ENCODE peak calls at places on chromosomes 4 and X, in four cellular contexts. One of them, this sample, is unnamed.

GRCh38 chr4:167838686-167839085 is 253.7 kb upstream of the ANXA10 start:
- DNase-seq in BJ: no peak
- DNase-seq in suprapubic skin: no peak
- DNase-seq in PC-9: no peak
- DNase-seq in this sample: no peak

GRCh38 chr4:160175064-160175643 is 1072.3 kb downstream of the RAPGEF2 start:
- DNase-seq in BJ: no peak
- DNase-seq in suprapubic skin: no peak
- DNase-seq in PC-9: no peak
- DNase-seq in this sample: no peak

GRCh38 chr4:102263024-102263787 is 82.1 kb downstream of the SLC39A8 start:
- DNase-seq in BJ: no peak
- DNase-seq in suprapubic skin: no peak
- DNase-seq in PC-9: peak
- DNase-seq in this sample: peak

GRCh38 chr4:147747787-147748454 is 16.0 kb downstream of the ARHGAP10 start:
- DNase-seq in BJ: no peak
- DNase-seq in suprapubic skin: no peak
- DNase-seq in PC-9: no peak
- DNase-seq in this sample: no peak

GRCh38 chr4:95466791-95467190 is 82.0 kb downstream of the UNC5C start:
- DNase-seq in BJ: no peak
- DNase-seq in suprapubic skin: no peak
- DNase-seq in PC-9: no peak
- DNase-seq in this sample: no peak

GRCh38 chr4:1708581-1708980 is 3.5 kb downstream of the SLBP start:
- DNase-seq in BJ: no peak
- DNase-seq in suprapubic skin: no peak
- DNase-seq in PC-9: no peak
- DNase-seq in this sample: no peak

GRCh38 chrX:136780738-136781137 is at the start of gene ARHGEF6:
- DNase-seq in BJ: no peak
- DNase-seq in suprapubic skin: no peak
- DNase-seq in PC-9: no peak
- DNase-seq in this sample: no peak

GRCh38 chrX:110036162-110037033 is 33.5 kb downstream of the TMEM164 start:
- DNase-seq in BJ: no peak
- DNase-seq in suprapubic skin: no peak
- DNase-seq in PC-9: no peak
- DNase-seq in this sample: no peak

GRCh38 chr4:153265311-153266047 is 61.2 kb downstream of the TRIM2 start:
- DNase-seq in BJ: no peak
- DNase-seq in suprapubic skin: no peak
- DNase-seq in PC-9: no peak
- DNase-seq in this sample: no peak

GRCh38 chr4:174080361-174080760 is 203.1 kb downstream of the FBXO8 start:
- DNase-seq in BJ: no peak
- DNase-seq in suprapubic skin: no peak
- DNase-seq in PC-9: no peak
- DNase-seq in this sample: no peak

GRCh38 chr4:141636771-141637460 is 533 bp downstream of the IL15 start:
- DNase-seq in BJ: no peak
- DNase-seq in suprapubic skin: no peak
- DNase-seq in PC-9: peak
- DNase-seq in this sample: peak

GRCh38 chr4:86043755-86044592 is 315.9 kb downstream of the MAPK10 start:
- DNase-seq in BJ: no peak
- DNase-seq in suprapubic skin: no peak
- DNase-seq in PC-9: no peak
- DNase-seq in this sample: no peak

GRCh38 chr4:85478576-85478975 is 3.6 kb downstream of the ARHGAP24 start:
- DNase-seq in BJ: no peak
- DNase-seq in suprapubic skin: no peak
- DNase-seq in PC-9: no peak
- DNase-seq in this sample: no peak

GRCh38 chr4:89204624-89205023 is 93.3 kb downstream of the TIGD2 start:
- DNase-seq in BJ: no peak
- DNase-seq in suprapubic skin: no peak
- DNase-seq in PC-9: no peak
- DNase-seq in this sample: no peak

GRCh38 chr4:174318829-174319764 is 35.4 kb downstream of the CEP44 start:
- DNase-seq in BJ: no peak
- DNase-seq in suprapubic skin: no peak
- DNase-seq in PC-9: no peak
- DNase-seq in this sample: no peak

GRCh38 chr4:7571736-7572135 is 137.0 kb upstream of the PSAPL1 start:
- DNase-seq in BJ: no peak
- DNase-seq in suprapubic skin: no peak
- DNase-seq in PC-9: no peak
- DNase-seq in this sample: no peak

GRCh38 chr4:151329217-151330007 is 4.0 kb upstream of the SH3D19 start:
- DNase-seq in BJ: no peak
- DNase-seq in suprapubic skin: no peak
- DNase-seq in PC-9: no peak
- DNase-seq in this sample: no peak

GRCh38 chr4:2457481-2458295 is 11.2 kb upstream of the RNF4 start:
- DNase-seq in BJ: no peak
- DNase-seq in suprapubic skin: no peak
- DNase-seq in PC-9: peak
- DNase-seq in this sample: no peak

GRCh38 chr4:10168151-10168550 is 51.6 kb upstream of the WDR1 start:
- DNase-seq in BJ: no peak
- DNase-seq in suprapubic skin: no peak
- DNase-seq in PC-9: no peak
- DNase-seq in this sample: no peak

GRCh38 chrX:76555816-76556215 is 128.3 kb downstream of the MAGEE1 start:
- DNase-seq in BJ: no peak
- DNase-seq in suprapubic skin: no peak
- DNase-seq in PC-9: peak
- DNase-seq in this sample: no peak

GRCh38 chr4:109703664-109704351 is 563 bp upstream of the CASP6 start:
- DNase-seq in BJ: no peak
- DNase-seq in suprapubic skin: no peak
- DNase-seq in PC-9: no peak
- DNase-seq in this sample: no peak

GRCh38 chr4:63937961-63938360 is 471.3 kb downstream of the TECRL start:
- DNase-seq in BJ: no peak
- DNase-seq in suprapubic skin: no peak
- DNase-seq in PC-9: no peak
- DNase-seq in this sample: no peak

GRCh38 chrX:68807818-68808217 is 21.0 kb upstream of the EFNB1 start:
- DNase-seq in BJ: no peak
- DNase-seq in suprapubic skin: no peak
- DNase-seq in PC-9: peak
- DNase-seq in this sample: no peak

GRCh38 chr4:53354012-53354722 is 11.7 kb downstream of the SCFD2 start:
- DNase-seq in BJ: no peak
- DNase-seq in suprapubic skin: no peak
- DNase-seq in PC-9: no peak
- DNase-seq in this sample: no peak

GRCh38 chr4:163367651-163368050 is 24.0 kb downstream of the NPY5R start:
- DNase-seq in BJ: no peak
- DNase-seq in suprapubic skin: no peak
- DNase-seq in PC-9: no peak
- DNase-seq in this sample: no peak

GRCh38 chr4:99390060-99390459 is 37.5 kb upstream of the ADH1C start:
- DNase-seq in BJ: no peak
- DNase-seq in suprapubic skin: no peak
- DNase-seq in PC-9: no peak
- DNase-seq in this sample: no peak

GRCh38 chrX:100263650-100264049 is 146.4 kb downstream of the PCDH19 start:
- DNase-seq in BJ: no peak
- DNase-seq in suprapubic skin: no peak
- DNase-seq in PC-9: no peak
- DNase-seq in this sample: no peak

GRCh38 chrX:12228862-12229261 is 90.6 kb downstream of the FRMPD4 start:
- DNase-seq in BJ: no peak
- DNase-seq in suprapubic skin: no peak
- DNase-seq in PC-9: no peak
- DNase-seq in this sample: no peak

GRCh38 chrX:85244411-85245210 is 820 bp downstream of the ZNF711 start:
- DNase-seq in BJ: no peak
- DNase-seq in suprapubic skin: no peak
- DNase-seq in PC-9: no peak
- DNase-seq in this sample: no peak

GRCh38 chr4:177005801-177006230 is 213.1 kb upstream of the VEGFC start:
- DNase-seq in BJ: peak
- DNase-seq in suprapubic skin: no peak
- DNase-seq in PC-9: peak
- DNase-seq in this sample: no peak

GRCh38 chr4:169058312-169058711 is 48.3 kb upstream of the CBR4 start:
- DNase-seq in BJ: no peak
- DNase-seq in suprapubic skin: no peak
- DNase-seq in PC-9: no peak
- DNase-seq in this sample: no peak

DNA sequence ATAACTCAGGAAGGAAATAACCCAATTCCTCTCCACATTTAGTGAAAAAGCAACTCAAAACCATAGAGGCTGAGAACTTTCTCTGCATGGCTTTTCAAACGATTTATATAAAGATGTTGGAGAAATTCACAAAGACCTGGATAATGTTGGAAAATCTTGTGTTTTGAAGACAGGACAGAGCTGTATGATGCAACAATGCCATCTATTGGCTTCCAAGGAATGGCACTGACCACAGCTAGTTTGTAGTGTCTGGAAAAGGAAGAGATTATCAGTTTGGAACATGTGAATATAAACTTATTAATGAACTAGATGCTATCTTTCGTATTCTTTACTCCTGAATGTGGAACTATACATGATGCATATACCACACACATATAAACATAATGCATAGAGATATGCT is 503.6 kb downstream of the IL1RAPL1 start:
- DNase-seq in BJ: no peak
- DNase-seq in suprapubic skin: no peak
- DNase-seq in PC-9: no peak
- DNase-seq in this sample: no peak
- TF ChIP-seq CTCF in BJ: peak
- TF ChIP-seq CTCF in suprapubic skin: no peak
- TF ChIP-seq CTCF in PC-9: no peak
- TF ChIP-seq CTCF in this sample: peak

DNA sequence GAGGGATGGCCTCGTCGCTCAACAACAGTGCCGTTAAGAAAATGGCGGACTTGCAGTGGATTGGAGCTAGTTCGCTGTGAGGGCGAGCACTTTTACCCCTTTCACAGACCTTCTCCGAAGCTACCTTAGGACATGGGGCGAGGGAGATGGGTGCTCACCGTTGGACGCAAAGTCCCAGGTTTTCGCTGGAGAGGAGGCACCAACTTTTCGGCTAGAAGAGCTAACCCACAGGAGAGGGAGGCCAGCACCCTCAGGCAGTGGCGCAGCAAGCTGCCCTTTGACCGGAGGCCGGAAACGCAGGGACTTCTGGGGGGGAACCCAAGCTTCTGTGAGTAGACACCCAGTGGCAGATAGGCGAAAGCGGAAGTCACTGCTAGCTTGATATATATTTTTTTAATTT is 93.1 kb upstream of the IL13RA1 start:
- DNase-seq in BJ: no peak
- DNase-seq in suprapubic skin: no peak
- DNase-seq in PC-9: no peak
- DNase-seq in this sample: no peak
- TF ChIP-seq CTCF in BJ: no peak
- TF ChIP-seq CTCF in suprapubic skin: no peak
- TF ChIP-seq CTCF in PC-9: no peak
- TF ChIP-seq CTCF in this sample: no peak

GRCh38 chrX:94831364-94831763 is 1157.4 kb downstream of the FAM133A start:
- DNase-seq in BJ: no peak
- DNase-seq in suprapubic skin: no peak
- DNase-seq in PC-9: no peak
- DNase-seq in this sample: no peak
- TF ChIP-seq CTCF in BJ: peak
- TF ChIP-seq CTCF in suprapubic skin: no peak
- TF ChIP-seq CTCF in PC-9: peak
- TF ChIP-seq CTCF in this sample: peak

DNA sequence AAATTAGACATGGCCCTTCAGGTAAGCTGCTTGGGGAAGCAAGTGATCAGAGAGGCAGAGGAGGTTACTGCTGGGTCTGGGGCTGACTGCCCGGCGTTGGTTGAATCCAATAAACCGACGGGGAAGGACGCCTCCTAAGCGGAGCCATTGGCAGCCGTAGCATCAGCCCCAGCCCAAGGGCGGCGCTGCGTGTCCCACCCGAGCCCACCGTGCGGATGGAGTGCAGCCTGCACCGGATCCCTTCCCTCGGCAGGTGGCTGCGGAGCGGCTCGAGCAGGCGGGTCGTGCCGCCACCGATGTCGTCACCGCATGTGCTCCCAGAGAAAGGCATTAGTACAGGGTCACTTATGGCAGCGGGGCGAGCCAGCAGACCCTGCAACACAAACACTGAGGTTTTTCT is 82.1 kb downstream of the ALPK1 start:
- DNase-seq in BJ: no peak
- DNase-seq in suprapubic skin: no peak
- DNase-seq in PC-9: no peak
- DNase-seq in this sample: no peak
- TF ChIP-seq CTCF in BJ: no peak
- TF ChIP-seq CTCF in suprapubic skin: no peak
- TF ChIP-seq CTCF in PC-9: no peak
- TF ChIP-seq CTCF in this sample: no peak

GRCh38 chr4:65845169-65845568 is 174.9 kb upstream of the EPHA5 start:
- DNase-seq in BJ: no peak
- DNase-seq in suprapubic skin: no peak
- DNase-seq in PC-9: no peak
- DNase-seq in this sample: no peak

GRCh38 chr4:65834707-65835106 is 164.4 kb upstream of the EPHA5 start:
- DNase-seq in BJ: no peak
- DNase-seq in suprapubic skin: no peak
- DNase-seq in PC-9: no peak
- DNase-seq in this sample: no peak

DNA sequence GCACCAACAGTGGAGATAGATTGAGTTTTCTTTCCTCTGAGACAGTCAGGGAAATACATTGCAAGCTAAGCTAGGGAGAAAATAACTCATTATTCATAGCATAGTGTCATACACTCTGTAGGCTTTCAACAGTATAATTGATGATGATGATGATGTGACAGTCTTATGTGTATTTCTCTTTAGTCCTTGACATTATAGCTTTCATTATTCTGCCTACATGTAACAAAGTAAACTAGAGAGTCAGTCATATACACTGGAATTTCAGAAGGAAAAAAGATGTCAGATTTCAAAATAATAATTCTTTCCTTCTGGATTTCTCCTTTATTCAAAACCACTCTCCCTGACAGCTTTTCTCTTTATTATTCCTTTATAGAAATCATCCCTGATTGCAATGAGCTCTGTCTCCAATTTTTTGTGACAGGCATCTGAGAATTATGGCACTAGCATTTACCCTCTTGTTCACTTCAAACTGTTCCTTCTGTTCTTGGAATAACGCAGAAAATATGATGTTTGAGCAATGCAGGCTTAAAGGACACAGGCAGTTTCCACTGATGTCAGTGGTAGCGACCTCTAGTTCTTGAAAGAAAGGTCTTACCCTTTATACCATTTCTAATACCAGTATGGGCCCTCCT is 169.1 kb upstream of the EPHA5 start:
- DNase-seq in BJ: no peak
- DNase-seq in suprapubic skin: no peak
- DNase-seq in PC-9: no peak
- DNase-seq in this sample: no peak
- TF ChIP-seq CTCF in BJ: no peak
- TF ChIP-seq CTCF in suprapubic skin: no peak
- TF ChIP-seq CTCF in PC-9: no peak
- TF ChIP-seq CTCF in this sample: no peak